ENCODE peak calls at places on chromosomes 16 and 17, in seven cellular contexts. S, K, I, O, E, J and Y are unnamed samples.

GRCh38 chr17:17724991-17725852 is 44.0 kb downstream of the RAI1 start:
- DNase-seq in I (no peak), E (no peak), S (no peak), J (peak; percentile 64), K (no peak), O (no peak), Y (no peak)

GRCh38 chr17:20235747-20236146 is 226.6 kb downstream of the SPECC1 start:
- DNase-seq in S (no peak), O (no peak), E (no peak), K (no peak), J (no peak), I (no peak), Y (no peak)

GRCh38 chr17:72502111-72502939 is 381.5 kb downstream of the SOX9 start:
- DNase-seq in O (peak; percentile 63), S (no peak), I (no peak), E (no peak), J (no peak), K (no peak), Y (no peak)

GRCh38 chr16:636206-637080 is at the start of gene METTL26:
- DNase-seq in J (peak; percentile 97), E (peak; percentile 95), K (peak; percentile 92), I (peak; percentile 96), S (peak; percentile 80), O (peak; percentile 96), Y (peak; percentile 97)

GRCh38 chr17:49862781-49863331 is 15.0 kb upstream of the TAC4 start:
- DNase-seq in S (no peak), I (no peak), J (no peak), E (no peak), O (no peak), K (no peak), Y (no peak)

GRCh38 chr17:80173916-80174315 is 4.1 kb downstream of the CARD14 start:
- DNase-seq in J (no peak), K (no peak), I (no peak), S (no peak), E (no peak), O (no peak), Y (no peak)

GRCh38 chr17:76996741-76997694 is 128.8 kb downstream of the MGAT5B start:
- DNase-seq in I (no peak), S (no peak), K (no peak), O (no peak), E (no peak), J (no peak), Y (no peak)

GRCh38 chr16:2955438-2955778 is 8.7 kb upstream of the KREMEN2 start:
- DNase-seq in I (no peak), J (no peak), K (no peak), O (no peak), S (no peak), E (no peak), Y (peak; percentile 68)

GRCh38 chr17:18185391-18185790 is 1.8 kb downstream of the ALKBH5 start:
- DNase-seq in E (no peak), I (no peak), K (peak; percentile 55), S (no peak), J (no peak), O (peak; percentile 42), Y (no peak)

GRCh38 chr17:7043544-7044268 is at the start of gene SLC16A11:
- DNase-seq in J (no peak), O (peak; percentile 56), E (no peak), S (no peak), K (no peak), I (no peak), Y (no peak)

GRCh38 chr17:15516150-15516549 is 47.1 kb downstream of the TVP23C start:
- DNase-seq in E (no peak), J (no peak), K (peak; percentile 61), O (peak; percentile 87), I (no peak), S (no peak), Y (no peak)

GRCh38 chr17:65956814-65957213 is 235.1 kb downstream of the CEP112 start:
- DNase-seq in I (no peak), E (no peak), K (no peak), J (no peak), O (peak; percentile 65), S (no peak), Y (no peak)

GRCh38 chr16:85363881-85364280 is 249.2 kb upstream of the GSE1 start:
- DNase-seq in E (no peak), J (no peak), S (peak; percentile 87), K (peak; percentile 91), O (no peak), I (no peak), Y (no peak)

GRCh38 chr17:13476722-13477121 is 125.0 kb downstream of the HS3ST3A1 start:
- DNase-seq in I (no peak), S (no peak), E (no peak), K (peak; percentile 50), O (peak; percentile 60), J (no peak), Y (no peak)

GRCh38 chr17:13477180-13477611 is 124.5 kb downstream of the HS3ST3A1 start:
- DNase-seq in O (peak; percentile 60), E (no peak), I (no peak), S (no peak), K (peak; percentile 69), J (no peak), Y (no peak)

GRCh38 chr17:13480877-13481276 is 120.9 kb downstream of the HS3ST3A1 start:
- DNase-seq in O (no peak), I (no peak), E (no peak), K (no peak), S (no peak), J (no peak), Y (no peak)

GRCh38 chr17:13475574-13476223 is 126.0 kb downstream of the HS3ST3A1 start:
- DNase-seq in I (peak; percentile 8), S (no peak), E (no peak), J (no peak), O (no peak), K (no peak), Y (no peak)

DNA sequence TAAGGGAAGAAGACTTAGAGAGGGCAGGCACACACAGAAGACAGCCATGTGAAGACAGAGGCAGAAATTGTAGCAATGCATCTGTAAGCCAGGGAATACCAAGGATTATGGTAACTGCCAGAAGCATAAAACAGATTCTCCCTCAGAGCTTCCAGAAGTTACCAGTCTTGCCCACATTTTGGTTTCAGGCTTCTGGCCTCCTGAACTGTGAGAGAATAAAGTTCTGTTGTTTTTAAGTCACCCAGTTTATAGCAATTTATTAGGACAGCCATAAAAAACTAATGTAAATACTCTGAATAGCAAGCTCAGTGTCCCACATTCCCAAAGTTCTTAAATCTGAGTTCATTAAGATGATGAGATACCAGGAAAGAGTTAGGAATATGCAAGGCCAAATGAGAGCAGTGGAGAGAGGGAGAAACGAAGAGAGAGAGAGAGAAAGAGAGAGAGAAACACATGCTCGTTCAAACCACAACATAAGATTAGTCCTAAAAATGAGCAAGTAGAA is 123.4 kb downstream of the HS3ST3A1 start:
- DNase-seq in E (no peak), J (no peak), S (no peak), K (peak; percentile 75), I (no peak), O (no peak), Y (no peak)
- TF ChIP-seq CTCF in E (no peak), J (no peak), S (no peak), K (no peak), I (no peak), O (no peak), Y (no peak)

GRCh38 chr16:12262454-12263180 is 286.1 kb downstream of the SNX29 start:
- DNase-seq in S (no peak), O (peak; percentile 5), J (peak; percentile 39), I (no peak), K (no peak), E (no peak), Y (no peak)

GRCh38 chr16:12259258-12259657 is 282.7 kb downstream of the SNX29 start:
- DNase-seq in E (no peak), I (no peak), J (no peak), O (no peak), K (no peak), S (no peak), Y (no peak)

GRCh38 chr16:12258806-12259205 is 282.3 kb downstream of the SNX29 start:
- DNase-seq in J (no peak), S (no peak), E (no peak), O (no peak), K (no peak), I (no peak), Y (no peak)

GRCh38 chr16:12260119-12260646 is 283.6 kb downstream of the SNX29 start:
- DNase-seq in E (no peak), S (no peak), I (no peak), K (no peak), J (no peak), O (no peak), Y (no peak)

DNA sequence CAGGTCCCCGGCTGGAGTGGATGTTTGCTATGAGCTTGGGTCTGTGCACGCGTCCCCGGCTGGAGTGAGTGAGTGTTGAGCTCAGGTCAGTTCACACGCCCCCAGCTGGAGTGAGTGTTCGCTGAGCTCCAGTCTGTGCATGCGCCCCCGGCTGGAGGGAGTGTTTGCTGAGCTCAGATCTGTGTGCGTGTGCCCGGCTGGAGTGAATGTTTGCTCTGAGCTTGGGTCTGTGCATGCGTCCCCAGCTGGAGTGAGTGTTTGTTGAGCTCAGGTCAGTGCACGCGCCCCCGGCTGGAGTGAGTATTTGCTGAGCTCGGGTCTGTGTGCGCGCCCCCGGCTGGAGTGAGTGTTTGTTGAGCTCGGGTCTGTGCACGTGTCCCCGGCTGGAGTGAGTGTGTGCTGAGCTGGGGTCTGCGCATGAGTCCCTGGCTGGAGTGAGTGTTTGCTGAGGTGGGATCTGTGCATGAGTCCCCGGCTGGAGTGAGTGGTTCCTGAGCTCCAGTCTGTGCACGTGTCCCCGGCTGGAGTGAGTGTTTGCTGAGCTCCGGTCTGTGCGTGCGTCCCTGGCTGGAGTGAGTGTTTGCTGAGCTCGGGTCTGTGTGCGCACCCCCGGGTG is 284.2 kb downstream of the SNX29 start:
- DNase-seq in I (no peak), E (no peak), S (no peak), O (peak; percentile 9), J (no peak), K (no peak), Y (no peak)
- TF ChIP-seq CTCF in I (no peak), E (no peak), S (no peak), O (no peak), J (no peak), K (no peak), Y (no peak)

GRCh38 chr17:57914274-57915147 is 40.7 kb downstream of the CUEDC1 start:
- DNase-seq in K (no peak), E (no peak), S (no peak), J (no peak), O (no peak), I (no peak), Y (no peak)

GRCh38 chr17:57915980-57916757 is 39.0 kb downstream of the CUEDC1 start:
- DNase-seq in K (no peak), I (no peak), S (no peak), O (no peak), J (peak; percentile 57), E (no peak), Y (no peak)

GRCh38 chr17:57918017-57918895 is 37.0 kb downstream of the CUEDC1 start:
- DNase-seq in S (no peak), J (no peak), K (peak; percentile 15), E (no peak), O (peak; percentile 70), I (no peak), Y (no peak)

GRCh38 chr17:57915532-57915931 is 39.7 kb downstream of the CUEDC1 start:
- DNase-seq in I (no peak), K (no peak), O (no peak), S (no peak), J (no peak), E (no peak), Y (no peak)

GRCh38 chr17:57916925-57917858 is 38.0 kb downstream of the CUEDC1 start:
- DNase-seq in J (no peak), E (no peak), O (no peak), K (no peak), I (peak; percentile 43), S (no peak), Y (no peak)
- TF ChIP-seq CTCF in J (no peak), E (no peak), O (no peak), K (peak; percentile 12), I (no peak), S (no peak), Y (no peak)

GRCh38 chr17:42780816-42781638 is 617 bp downstream of the WNK4 start:
- DNase-seq in J (no peak), E (no peak), S (no peak), O (peak; percentile 17), K (no peak), I (no peak), Y (no peak)
- TF ChIP-seq CTCF in J (no peak), E (no peak), S (no peak), O (no peak), K (no peak), I (no peak), Y (no peak)